ENCODE peak calls at places on chromosomes 6 and 20, in four cellular contexts. X is GM12892, H is T-helper 9 cell, S is body of pancreas. Z is an unnamed sample.

GRCh38 chr20:46715292-46715756 is 5.9 kb downstream of the SLC2A10 start:
- DNase-seq in X (no peak), H (no peak), S (no peak), Z (peak)

GRCh38 chr20:19688031-19688806 is 69.8 kb upstream of the RIN2 start:
- DNase-seq in S (peak), H (no peak), X (no peak), Z (peak)

GRCh38 chr6:133187114-133187513 is 54.0 kb upstream of the EYA4 start:
- DNase-seq in S (no peak), X (no peak), H (no peak), Z (no peak)

GRCh38 chr20:44054118-44054517 is 132.9 kb downstream of the JPH2 start:
- DNase-seq in S (no peak), X (no peak), H (no peak), Z (no peak)

GRCh38 chr20:40703981-40704530 is 15.0 kb upstream of the MAFB start:
- DNase-seq in S (no peak), H (no peak), X (no peak), Z (no peak)

GRCh38 chr20:24102290-24102689 is 113.7 kb upstream of the GGTLC1 start:
- DNase-seq in X (no peak), H (no peak), S (no peak), Z (no peak)

GRCh38 chr6:35919085-35919826 is 1.6 kb downstream of the SRPK1 start:
- DNase-seq in X (no peak), H (no peak), S (no peak), Z (no peak)

GRCh38 chr6:128156315-128157111 is 255.7 kb upstream of the THEMIS start:
- DNase-seq in H (no peak), X (no peak), S (no peak), Z (no peak)

GRCh38 chr6:147127587-147127986 is 76.6 kb upstream of the STXBP5 start:
- DNase-seq in H (no peak), X (no peak), S (no peak), Z (peak)

GRCh38 chr20:15654208-15654649 is 919.0 kb downstream of the KIF16B start:
- DNase-seq in S (peak), X (peak), H (no peak), Z (peak)

GRCh38 chr6:114157848-114158247 is 185.0 kb downstream of the HS3ST5 start:
- DNase-seq in S (no peak), X (no peak), H (no peak), Z (no peak)

GRCh38 chr6:118748311-118749062 is 97.1 kb upstream of the CEP85L start:
- DNase-seq in X (no peak), H (no peak), S (peak), Z (no peak)

GRCh38 chr20:34514897-34515483 is 1.2 kb upstream of the DYNLRB1 start:
- DNase-seq in S (no peak), X (no peak), H (no peak), Z (no peak)

GRCh38 chr6:43276180-43277082 is 21.6 kb upstream of the SLC22A7 start:
- DNase-seq in H (peak), S (no peak), X (no peak), Z (no peak)

GRCh38 chr6:1392813-1393640 is 3.7 kb downstream of the FOXF2 start:
- DNase-seq in X (no peak), H (no peak), S (no peak), Z (no peak)

GRCh38 chr20:24986436-24987015 is 6.0 kb downstream of the APMAP start:
- DNase-seq in X (no peak), S (no peak), H (no peak), Z (no peak)

GRCh38 chr20:58995461-58996225 is 11.4 kb downstream of the CTSZ start:
- DNase-seq in S (no peak), X (no peak), H (no peak), Z (no peak)

GRCh38 chr6:10643214-10643641 is 51.2 kb downstream of the C6orf52 start:
- DNase-seq in S (no peak), H (no peak), X (no peak), Z (no peak)

GRCh38 chr6:168273483-168274045 is 46.0 kb downstream of the DACT2 start:
- DNase-seq in S (no peak), H (no peak), X (no peak), Z (no peak)

GRCh38 chr6:32615885-32616532 is 21.2 kb upstream of the HLA-DQA1 start:
- DNase-seq in S (no peak), H (no peak), X (no peak), Z (no peak)

GRCh38 chr6:145669627-145670034 is 65.7 kb downstream of the EPM2A start:
- DNase-seq in X (no peak), H (no peak), S (no peak), Z (no peak)

GRCh38 chr20:41178904-41179432 is 41.6 kb downstream of the PLCG1 start:
- DNase-seq in H (no peak), X (no peak), S (no peak), Z (no peak)

GRCh38 chr6:108627692-108628565 is 67.2 kb downstream of the FOXO3 start:
- DNase-seq in X (no peak), H (no peak), S (no peak), Z (no peak)

GRCh38 chr20:57400821-57401564 is 9.8 kb downstream of the RBM38 start:
- DNase-seq in X (no peak), S (no peak), H (no peak), Z (no peak)

GRCh38 chr20:48600470-48600945 is 227.3 kb downstream of the PREX1 start:
- DNase-seq in H (no peak), S (no peak), X (no peak), Z (no peak)

GRCh38 chr6:7541175-7542064 is at the start of gene DSP:
- DNase-seq in S (peak), H (no peak), X (peak), Z (no peak)

GRCh38 chr20:8385247-8385646 is 253.2 kb downstream of the PLCB1 start:
- DNase-seq in H (no peak), X (no peak), S (peak), Z (no peak)

GRCh38 chr20:43744121-43744520 is 17.3 kb upstream of the GTSF1L start:
- DNase-seq in H (no peak), X (no peak), S (no peak), Z (no peak)

Z was measured in LNCaP clone FGC.